ENCODE peak calls at places on chromosomes 13 and 19, in four cellular contexts. G is K562, Z is HepG2, C is GM12878. L is an unnamed sample.
A peak's percentile ranks its signal among the peaks of the same experiment; 100 is the strongest.

GRCh38 chr13:90696656-90697055 is 650.8 kb upstream of the MIR17HG start:
- DNase-seq in Z (no peak), G (no peak), C (no peak), L (no peak)

GRCh38 chr19:16266586-16266942 is 58.1 kb upstream of the KLF2 start:
- DNase-seq in Z (no peak), C (no peak), G (no peak), L (no peak)

GRCh38 chr19:33621811-33622504 is at the start of gene CHST8:
- DNase-seq in G (peak; percentile 62), C (no peak), Z (no peak), L (peak; percentile 82)

GRCh38 chr19:17389957-17390664 is 3.9 kb downstream of the CCDC194 start:
- DNase-seq in G (peak; percentile 31), Z (no peak), C (no peak), L (no peak)

GRCh38 chr19:37227996-37228395 is 10.0 kb downstream of the ZNF383 start:
- DNase-seq in Z (no peak), C (no peak), G (no peak), L (no peak)

GRCh38 chr13:25046274-25046984 is 49.5 kb upstream of the PABPC3 start:
- DNase-seq in G (peak; percentile 17), Z (no peak), C (no peak), L (peak; percentile 36)

GRCh38 chr13:19888799-19889198 is 25.4 kb upstream of the ZMYM5 start:
- DNase-seq in G (no peak), C (no peak), Z (no peak), L (no peak)

GRCh38 chr19:54905411-54905810 is 537 bp upstream of the NCR1 start:
- DNase-seq in Z (no peak), C (no peak), G (no peak), L (no peak)

GRCh38 chr19:6045108-6045507 is 65.2 kb downstream of the RFX2 start:
- DNase-seq in C (no peak), Z (no peak), G (no peak), L (no peak)

GRCh38 chr13:112056739-112057433 is 10.1 kb upstream of the SOX1 start:
- DNase-seq in G (no peak), C (no peak), Z (no peak), L (peak; percentile 12)
- TF ChIP-seq FOXM1 in G (no peak), C (no peak), Z (no peak), L (no peak)

DNA sequence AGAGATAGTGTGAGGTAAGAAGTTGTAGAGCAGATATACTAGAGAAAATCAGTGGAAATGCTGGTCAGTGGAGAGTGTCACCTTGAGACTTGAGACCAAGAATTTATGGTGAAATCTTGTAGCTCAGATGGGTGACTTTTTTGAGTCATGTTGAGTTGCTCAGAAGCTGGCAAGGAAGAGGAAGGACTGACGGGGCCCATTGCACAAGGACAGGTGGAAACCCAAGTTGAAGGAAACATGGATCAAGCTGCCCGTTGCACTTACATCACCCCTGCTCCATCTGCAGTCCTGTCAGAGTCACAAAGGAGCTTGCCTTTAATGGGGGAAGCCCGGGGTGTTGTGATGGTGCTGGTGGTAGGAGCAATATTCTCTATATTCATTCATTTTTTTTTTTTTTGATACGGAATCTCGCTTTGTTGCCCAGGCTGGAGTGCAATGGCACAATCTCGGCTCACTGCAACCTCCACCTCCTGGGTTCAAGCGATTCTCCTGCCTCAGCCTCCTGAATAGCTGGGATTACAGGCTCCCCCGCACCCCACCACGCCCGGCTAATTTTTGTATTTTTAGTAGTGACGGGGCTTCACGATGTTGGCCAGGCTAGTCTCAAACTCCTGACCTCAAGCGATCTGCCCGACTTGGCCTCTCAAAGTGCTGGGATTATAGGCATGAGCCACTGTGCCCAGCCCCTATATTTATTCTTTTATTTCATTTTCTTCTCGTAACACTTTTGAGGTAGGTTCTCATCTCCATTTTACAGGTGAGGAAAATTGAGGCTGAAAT is 27.4 kb downstream of the UBAC2 start:
- DNase-seq in G (no peak), Z (no peak), C (no peak), L (no peak)
- TF ChIP-seq TARDBP in G (no peak), Z (no peak), C (no peak), L (no peak)

GRCh38 chr13:51524846-51525566 is 59.3 kb upstream of the WDFY2 start:
- DNase-seq in G (no peak), Z (no peak), C (no peak), L (no peak)

GRCh38 chr13:51524312-51524711 is 60.0 kb upstream of the WDFY2 start:
- DNase-seq in Z (peak; percentile 95), G (no peak), C (no peak), L (no peak)

GRCh38 chr13:51520524-51520923 is 63.7 kb upstream of the WDFY2 start:
- DNase-seq in G (no peak), Z (peak; percentile 63), C (no peak), L (no peak)

GRCh38 chr13:51523082-51523518 is 61.2 kb upstream of the WDFY2 start:
- DNase-seq in Z (peak; percentile 53), C (no peak), G (no peak), L (no peak)

GRCh38 chr13:51525567-51526165 is 58.6 kb upstream of the WDFY2 start:
- DNase-seq in C (no peak), Z (no peak), G (no peak), L (no peak)
- TF ChIP-seq FOXM1 in C (no peak), Z (no peak), G (no peak), L (no peak)

GRCh38 chr19:14322889-14323463 is 58.3 kb upstream of the ADGRE5 start:
- DNase-seq in G (no peak), C (no peak), Z (no peak), L (no peak)

GRCh38 chr19:14328406-14328805 is 52.8 kb upstream of the ADGRE5 start:
- DNase-seq in G (no peak), C (no peak), Z (no peak), L (no peak)

GRCh38 chr19:14325134-14325533 is 56.1 kb upstream of the ADGRE5 start:
- DNase-seq in C (no peak), Z (no peak), G (no peak), L (no peak)

GRCh38 chr19:14320253-14320652 is 61.0 kb upstream of the ADGRE5 start:
- DNase-seq in G (no peak), Z (no peak), C (no peak), L (no peak)

GRCh38 chr19:14325863-14326262 is 55.4 kb upstream of the ADGRE5 start:
- DNase-seq in C (no peak), G (no peak), Z (no peak), L (no peak)
- TF ChIP-seq TARDBP in C (no peak), G (no peak), Z (no peak), L (no peak)

GRCh38 chr13:41565221-41565620 is 107.9 kb downstream of the RGCC start:
- DNase-seq in C (no peak), G (no peak), Z (peak; percentile 24), L (no peak)
- TF ChIP-seq FOXM1 in C (no peak), G (no peak), Z (no peak), L (no peak)

GRCh38 chr13:77028202-77028601 is 1.2 kb upstream of the FBXL3 start:
- DNase-seq in C (no peak), Z (no peak), G (no peak), L (peak; percentile 34)
- TF ChIP-seq TARDBP in C (no peak), Z (no peak), G (no peak), L (no peak)

GRCh38 chr19:18975011-18975410 is 34.0 kb upstream of the HOMER3 start:
- DNase-seq in G (no peak), C (no peak), Z (no peak), L (no peak)
- TF ChIP-seq FOXM1 in G (no peak), C (no peak), Z (no peak), L (no peak)

L was measured in HEK293T.